ENCODE peak calls at places on chromosomes 13 and 19, in seven cellular contexts. Z is Karpas-422; T is fibroblast of lung; J is breast epithelium; L is thoracic aorta; W is left lung; I is CD8-positive, alpha-beta T cell. C is an unnamed sample.

GRCh38 chr13:74009100-74009668 is 125.0 kb downstream of the KLF12 start:
- DNase-seq in I (no peak), J (no peak), W (no peak), Z (no peak), T (no peak), L (no peak), C (no peak)

GRCh38 chr19:1672038-1672768 is 19.8 kb upstream of the TCF3 start:
- DNase-seq in Z (peak; percentile 86), W (no peak), L (no peak), J (no peak), T (peak; percentile 40), I (peak; percentile 52), C (no peak)

GRCh38 chr13:41802684-41803554 is 158.0 kb downstream of the VWA8 start:
- DNase-seq in Z (no peak), J (no peak), L (no peak), T (peak; percentile 44), I (no peak), W (no peak), C (no peak)

GRCh38 chr19:37999309-38000213 is 92.6 kb downstream of the SIPA1L3 start:
- DNase-seq in W (no peak), T (peak; percentile 95), L (no peak), I (no peak), Z (no peak), J (no peak), C (no peak)

GRCh38 chr19:40363128-40363527 is 14.6 kb downstream of the PLD3 start:
- DNase-seq in Z (no peak), L (no peak), T (no peak), I (no peak), W (no peak), J (no peak), C (no peak)

GRCh38 chr13:59391696-59392095 is 772.0 kb downstream of the DIAPH3 start:
- DNase-seq in W (peak; percentile 35), J (no peak), Z (peak; percentile 88), I (peak; percentile 27), L (no peak), T (peak; percentile 84), C (no peak)

GRCh38 chr13:82976499-82976898 is 905.8 kb downstream of the SLITRK1 start:
- DNase-seq in J (no peak), W (no peak), I (no peak), L (no peak), T (peak; percentile 42), Z (peak; percentile 41), C (no peak)

GRCh38 chr13:29858231-29858630 is 7.8 kb upstream of the UBL3 start:
- DNase-seq in Z (no peak), J (no peak), L (no peak), T (no peak), I (no peak), W (no peak), C (no peak)

GRCh38 chr19:19822148-19822429 is 539 bp upstream of the ZNF506 start:
- DNase-seq in T (no peak), J (no peak), W (no peak), I (no peak), L (no peak), Z (peak; percentile 48), C (no peak)

GRCh38 chr19:56671613-56671994 is at the start of gene ZNF835:
- DNase-seq in T (peak; percentile 70), I (peak; percentile 79), J (peak; percentile 77), Z (no peak), L (peak; percentile 60), W (peak; percentile 95), C (peak; percentile 92)

GRCh38 chr19:17915940-17916593 is 16.7 kb upstream of the CCDC124 start:
- DNase-seq in I (no peak), W (no peak), T (no peak), Z (no peak), L (no peak), J (no peak), C (no peak)

GRCh38 chr19:15897738-15898276 is at the start of gene CYP4F2:
- DNase-seq in Z (no peak), J (no peak), W (no peak), L (no peak), I (no peak), T (no peak), C (no peak)

GRCh38 chr13:80341098-80341701 is at the start of gene SPRY2:
- DNase-seq in T (peak; percentile 98), L (peak; percentile 91), Z (no peak), I (no peak), W (peak; percentile 94), J (peak; percentile 91), C (peak; percentile 90)

GRCh38 chr13:41148421-41149283 is 16.1 kb upstream of the KBTBD6 start:
- DNase-seq in T (no peak), W (no peak), L (no peak), I (no peak), Z (no peak), J (no peak), C (no peak)

GRCh38 chr13:113862191-113862765 is 1.6 kb downstream of the GAS6 start:
- DNase-seq in Z (no peak), W (no peak), L (no peak), I (no peak), J (peak; percentile 24), T (peak; percentile 28), C (no peak)

GRCh38 chr19:40193587-40193849 is 2.3 kb downstream of the MAP3K10 start:
- DNase-seq in T (no peak), I (no peak), Z (no peak), W (no peak), L (no peak), J (no peak), C (no peak)

GRCh38 chr13:94061316-94061715 is 418.2 kb downstream of the DCT start:
- DNase-seq in L (no peak), T (peak; percentile 53), J (no peak), I (no peak), Z (no peak), W (no peak), C (no peak)

GRCh38 chr13:19927117-19927734 is 31.3 kb upstream of the ZMYM2 start:
- DNase-seq in L (no peak), T (peak; percentile 55), J (no peak), I (no peak), Z (peak; percentile 75), W (no peak), C (no peak)

GRCh38 chr19:2775556-2776430 is 7.3 kb downstream of the SGTA start:
- DNase-seq in L (no peak), W (peak; percentile 72), Z (no peak), J (peak; percentile 59), T (peak; percentile 36), I (peak; percentile 47), C (no peak)

GRCh38 chr13:36344886-36345437 is 1.2 kb downstream of the SPART start:
- DNase-seq in Z (no peak), W (no peak), L (no peak), J (no peak), T (no peak), I (no peak), C (no peak)

GRCh38 chr19:2969104-2969504 is 8.3 kb upstream of the TLE6 start:
- DNase-seq in I (no peak), T (peak; percentile 65), L (no peak), W (no peak), J (no peak), Z (no peak), C (no peak)

GRCh38 chr19:34662919-34663318 is 14.0 kb downstream of the SCGB2B2 start:
- DNase-seq in T (no peak), L (no peak), I (peak; percentile 18), J (no peak), Z (peak; percentile 83), W (no peak), C (no peak)

GRCh38 chr19:30214651-30215051 is 157.5 kb upstream of the ZNF536 start:
- DNase-seq in W (no peak), I (no peak), Z (peak; percentile 73), J (no peak), T (no peak), L (no peak), C (no peak)

GRCh38 chr19:10894911-10895213 is 23.5 kb downstream of the CARM1 start:
- DNase-seq in I (no peak), T (no peak), J (no peak), Z (no peak), W (no peak), L (no peak), C (no peak)

GRCh38 chr19:44313231-44313630 is 8.4 kb upstream of the ZNF235 start:
- DNase-seq in T (no peak), L (no peak), I (no peak), W (no peak), Z (no peak), J (no peak), C (no peak)

GRCh38 chr19:9584073-9584833 is at the start of gene ZNF121:
- DNase-seq in J (peak; percentile 72), T (peak; percentile 78), W (peak; percentile 88), Z (peak; percentile 96), I (peak; percentile 76), L (peak; percentile 19), C (peak; percentile 84)

GRCh38 chr19:34269489-34269888 is 15.1 kb downstream of the GARRE1 start:
- DNase-seq in J (no peak), T (no peak), I (no peak), L (no peak), Z (peak; percentile 56), W (no peak), C (no peak)

GRCh38 chr19:4267901-4268815 is 10.9 kb upstream of the SHD start:
- DNase-seq in I (no peak), W (no peak), T (no peak), Z (no peak), L (no peak), J (no peak), C (no peak)

GRCh38 chr13:39565036-39565949 is 37.7 kb downstream of the LHFPL6 start:
- DNase-seq in Z (no peak), I (no peak), T (peak; percentile 81), W (no peak), J (no peak), L (no peak), C (no peak)

GRCh38 chr13:110308377-110309158 is 1.5 kb downstream of the COL4A2 start:
- DNase-seq in I (no peak), Z (no peak), T (peak; percentile 61), W (no peak), J (peak; percentile 51), L (no peak), C (no peak)
- H3K27ac ChIP-seq in I (no peak overlapping the region), Z (no peak overlapping the region), T (peak overlapping the region; percentile 73), W (peak overlapping the region; percentile 79), J (peak overlapping the region; percentile 96), L (peak overlapping the region; percentile 97), C (peak overlapping the region; percentile 41)

GRCh38 chr19:49570997-49571676 is 9.2 kb downstream of the NOSIP start:
- DNase-seq in Z (peak; percentile 67), I (no peak), T (no peak), W (no peak), L (no peak), J (no peak), C (no peak)
- H3K27ac ChIP-seq in Z (peak overlapping the region; percentile 47), I (no peak overlapping the region), T (no peak overlapping the region), W (no peak overlapping the region), L (no peak overlapping the region), J (peak overlapping the region; percentile 69), C (no peak overlapping the region)

DNA sequence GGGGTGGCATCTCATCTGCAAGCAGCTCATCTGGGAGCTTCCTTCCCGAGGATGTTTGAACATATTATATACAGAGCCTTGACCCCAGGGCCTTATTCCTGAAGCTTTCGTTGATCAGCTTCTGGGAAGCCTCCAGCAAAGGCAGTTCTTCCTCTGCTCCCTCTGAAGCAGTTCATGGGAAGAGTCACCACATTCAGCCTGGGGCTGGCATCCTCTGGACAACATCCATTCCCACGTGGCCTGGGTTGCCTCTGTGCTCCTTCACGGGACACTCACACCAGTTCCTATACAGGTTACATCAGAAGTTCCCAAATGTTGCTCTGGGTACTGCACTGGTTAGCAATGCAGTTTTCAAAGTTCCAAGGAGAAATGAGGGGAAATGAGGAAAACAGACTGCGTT is 29.6 kb downstream of the COL4A2 start:
- DNase-seq in I (no peak), L (no peak), T (peak; percentile 57), J (no peak), Z (no peak), W (no peak), C (no peak)
- H3K27ac ChIP-seq in I (no peak overlapping the region), L (peak overlapping the region; percentile 96), T (peak overlapping the region; percentile 60), J (peak overlapping the region; percentile 95), Z (no peak overlapping the region), W (peak overlapping the region; percentile 30), C (no peak overlapping the region)

GRCh38 chr19:45772130-45772880 is 3.3 kb upstream of the SIX5 start:
- DNase-seq in W (no peak), I (no peak), Z (no peak), L (no peak), T (no peak), J (no peak), C (no peak)
- H3K27ac ChIP-seq in W (no peak overlapping the region), I (no peak overlapping the region), Z (no peak overlapping the region), L (no peak overlapping the region), T (no peak overlapping the region), J (no peak overlapping the region), C (no peak overlapping the region)

C was measured in caudate nucleus.